ENCODE peak calls at places on chromosomes 5 and 9, in nine cellular contexts. One of them, this sample, is unnamed.

GRCh38 chr5:64688965-64689364 is 1.3 kb upstream of the SHISAL2B start:
- DNase-seq in stomach: no peak
- DNase-seq in CD8-positive, alpha-beta T cell: no peak
- DNase-seq in GM23248: no peak
- DNase-seq in suprapubic skin: no peak
- DNase-seq in GM23338: no peak
- DNase-seq in BJ: no peak
- DNase-seq in fibroblast of lung: no peak
- DNase-seq in IMR-90: no peak
- DNase-seq in this sample: no peak

GRCh38 chr5:149675467-149676201 is 54.5 kb upstream of the PPARGC1B start:
- DNase-seq in stomach: peak; percentile 78
- DNase-seq in suprapubic skin: no peak
- DNase-seq in BJ: no peak
- DNase-seq in fibroblast of lung: no peak
- DNase-seq in CD8-positive, alpha-beta T cell: no peak
- DNase-seq in GM23338: peak; percentile 13
- DNase-seq in GM23248: no peak
- DNase-seq in IMR-90: no peak
- DNase-seq in this sample: no peak

GRCh38 chr5:41967401-41967800 is 42.3 kb downstream of the FBXO4 start:
- DNase-seq in suprapubic skin: no peak
- DNase-seq in CD8-positive, alpha-beta T cell: no peak
- DNase-seq in GM23248: no peak
- DNase-seq in IMR-90: no peak
- DNase-seq in stomach: no peak
- DNase-seq in BJ: no peak
- DNase-seq in fibroblast of lung: no peak
- DNase-seq in GM23338: no peak
- DNase-seq in this sample: no peak

GRCh38 chr9:6827370-6827949 is 69.7 kb downstream of the KDM4C start:
- DNase-seq in GM23338: peak; percentile 87
- DNase-seq in suprapubic skin: no peak
- DNase-seq in stomach: no peak
- DNase-seq in IMR-90: peak; percentile 54
- DNase-seq in GM23248: peak; percentile 57
- DNase-seq in CD8-positive, alpha-beta T cell: no peak
- DNase-seq in fibroblast of lung: peak; percentile 36
- DNase-seq in BJ: no peak
- DNase-seq in this sample: peak; percentile 66

GRCh38 chr5:98540056-98540455 is 233.4 kb upstream of the RGMB start:
- DNase-seq in suprapubic skin: no peak
- DNase-seq in BJ: no peak
- DNase-seq in fibroblast of lung: no peak
- DNase-seq in IMR-90: peak; percentile 30
- DNase-seq in stomach: no peak
- DNase-seq in GM23248: peak; percentile 52
- DNase-seq in CD8-positive, alpha-beta T cell: no peak
- DNase-seq in GM23338: no peak
- DNase-seq in this sample: no peak

GRCh38 chr9:94018628-94019027 is 63.5 kb upstream of the BARX1 start:
- DNase-seq in IMR-90: peak; percentile 79
- DNase-seq in stomach: no peak
- DNase-seq in GM23248: no peak
- DNase-seq in suprapubic skin: no peak
- DNase-seq in fibroblast of lung: peak; percentile 86
- DNase-seq in GM23338: no peak
- DNase-seq in CD8-positive, alpha-beta T cell: no peak
- DNase-seq in BJ: no peak
- DNase-seq in this sample: no peak

GRCh38 chr9:2919347-2919746 is 75.5 kb upstream of the PUM3 start:
- DNase-seq in BJ: no peak
- DNase-seq in GM23338: no peak
- DNase-seq in stomach: no peak
- DNase-seq in IMR-90: no peak
- DNase-seq in suprapubic skin: no peak
- DNase-seq in fibroblast of lung: peak; percentile 42
- DNase-seq in GM23248: peak; percentile 60
- DNase-seq in CD8-positive, alpha-beta T cell: no peak
- DNase-seq in this sample: no peak

GRCh38 chr9:74528207-74528606 is 31.1 kb downstream of the RORB start:
- DNase-seq in suprapubic skin: no peak
- DNase-seq in IMR-90: no peak
- DNase-seq in GM23338: no peak
- DNase-seq in fibroblast of lung: no peak
- DNase-seq in CD8-positive, alpha-beta T cell: no peak
- DNase-seq in GM23248: no peak
- DNase-seq in BJ: no peak
- DNase-seq in stomach: no peak
- DNase-seq in this sample: no peak

GRCh38 chr5:600551-601541 is 11.3 kb upstream of the CEP72 start:
- DNase-seq in suprapubic skin: no peak
- DNase-seq in BJ: no peak
- DNase-seq in CD8-positive, alpha-beta T cell: no peak
- DNase-seq in fibroblast of lung: no peak
- DNase-seq in GM23338: no peak
- DNase-seq in stomach: peak; percentile 35
- DNase-seq in GM23248: no peak
- DNase-seq in IMR-90: no peak
- DNase-seq in this sample: no peak

GRCh38 chr5:74953961-74954720 is 88.0 kb upstream of the FAM169A start:
- DNase-seq in GM23248: peak; percentile 59
- DNase-seq in BJ: no peak
- DNase-seq in stomach: no peak
- DNase-seq in fibroblast of lung: peak; percentile 77
- DNase-seq in suprapubic skin: no peak
- DNase-seq in CD8-positive, alpha-beta T cell: no peak
- DNase-seq in GM23338: no peak
- DNase-seq in IMR-90: peak; percentile 77
- DNase-seq in this sample: no peak

GRCh38 chr9:75455444-75455921 is 367.2 kb downstream of the OSTF1 start:
- DNase-seq in GM23338: no peak
- DNase-seq in GM23248: peak; percentile 44
- DNase-seq in IMR-90: peak; percentile 1
- DNase-seq in stomach: no peak
- DNase-seq in BJ: no peak
- DNase-seq in suprapubic skin: no peak
- DNase-seq in CD8-positive, alpha-beta T cell: no peak
- DNase-seq in fibroblast of lung: peak; percentile 23
- DNase-seq in this sample: no peak

GRCh38 chr9:111913159-111913558 is 16.5 kb downstream of the UGCG start:
- DNase-seq in suprapubic skin: no peak
- DNase-seq in IMR-90: no peak
- DNase-seq in fibroblast of lung: no peak
- DNase-seq in stomach: no peak
- DNase-seq in CD8-positive, alpha-beta T cell: no peak
- DNase-seq in BJ: no peak
- DNase-seq in GM23248: no peak
- DNase-seq in GM23338: no peak
- DNase-seq in this sample: no peak

GRCh38 chr5:141547488-141547887 is 58.6 kb downstream of the PCDHGC5 start:
- DNase-seq in BJ: no peak
- DNase-seq in suprapubic skin: no peak
- DNase-seq in GM23248: peak; percentile 41
- DNase-seq in IMR-90: peak; percentile 61
- DNase-seq in CD8-positive, alpha-beta T cell: no peak
- DNase-seq in stomach: no peak
- DNase-seq in fibroblast of lung: peak; percentile 44
- DNase-seq in GM23338: peak; percentile 30
- DNase-seq in this sample: no peak

GRCh38 chr5:107875834-107876233 is 205.1 kb upstream of the EFNA5 start:
- DNase-seq in stomach: no peak
- DNase-seq in suprapubic skin: no peak
- DNase-seq in CD8-positive, alpha-beta T cell: no peak
- DNase-seq in GM23248: peak; percentile 86
- DNase-seq in IMR-90: peak; percentile 59
- DNase-seq in BJ: no peak
- DNase-seq in fibroblast of lung: peak; percentile 86
- DNase-seq in GM23338: peak; percentile 26
- DNase-seq in this sample: no peak

GRCh38 chr5:78651468-78651867 is 2.9 kb upstream of the LHFPL2 start:
- DNase-seq in BJ: no peak
- DNase-seq in GM23338: no peak
- DNase-seq in GM23248: no peak
- DNase-seq in IMR-90: no peak
- DNase-seq in fibroblast of lung: no peak
- DNase-seq in stomach: no peak
- DNase-seq in suprapubic skin: no peak
- DNase-seq in CD8-positive, alpha-beta T cell: no peak
- DNase-seq in this sample: no peak

GRCh38 chr5:78648359-78649219 is at the start of gene LHFPL2:
- DNase-seq in fibroblast of lung: peak; percentile 74
- DNase-seq in CD8-positive, alpha-beta T cell: no peak
- DNase-seq in GM23338: peak; percentile 85
- DNase-seq in IMR-90: peak; percentile 68
- DNase-seq in BJ: no peak
- DNase-seq in GM23248: peak; percentile 83
- DNase-seq in stomach: peak; percentile 77
- DNase-seq in suprapubic skin: peak; percentile 86
- DNase-seq in this sample: peak; percentile 55

GRCh38 chr5:78649220-78649700 is 688 bp upstream of the LHFPL2 start:
- DNase-seq in IMR-90: no peak
- DNase-seq in stomach: no peak
- DNase-seq in fibroblast of lung: no peak
- DNase-seq in suprapubic skin: no peak
- DNase-seq in GM23338: peak; percentile 57
- DNase-seq in BJ: no peak
- DNase-seq in CD8-positive, alpha-beta T cell: no peak
- DNase-seq in GM23248: peak; percentile 45
- DNase-seq in this sample: peak; percentile 45

GRCh38 chr5:78650562-78650930 is 2.0 kb upstream of the LHFPL2 start:
- DNase-seq in IMR-90: no peak
- DNase-seq in suprapubic skin: no peak
- DNase-seq in stomach: no peak
- DNase-seq in CD8-positive, alpha-beta T cell: no peak
- DNase-seq in GM23248: no peak
- DNase-seq in GM23338: no peak
- DNase-seq in fibroblast of lung: no peak
- DNase-seq in BJ: no peak
- DNase-seq in this sample: no peak

DNA sequence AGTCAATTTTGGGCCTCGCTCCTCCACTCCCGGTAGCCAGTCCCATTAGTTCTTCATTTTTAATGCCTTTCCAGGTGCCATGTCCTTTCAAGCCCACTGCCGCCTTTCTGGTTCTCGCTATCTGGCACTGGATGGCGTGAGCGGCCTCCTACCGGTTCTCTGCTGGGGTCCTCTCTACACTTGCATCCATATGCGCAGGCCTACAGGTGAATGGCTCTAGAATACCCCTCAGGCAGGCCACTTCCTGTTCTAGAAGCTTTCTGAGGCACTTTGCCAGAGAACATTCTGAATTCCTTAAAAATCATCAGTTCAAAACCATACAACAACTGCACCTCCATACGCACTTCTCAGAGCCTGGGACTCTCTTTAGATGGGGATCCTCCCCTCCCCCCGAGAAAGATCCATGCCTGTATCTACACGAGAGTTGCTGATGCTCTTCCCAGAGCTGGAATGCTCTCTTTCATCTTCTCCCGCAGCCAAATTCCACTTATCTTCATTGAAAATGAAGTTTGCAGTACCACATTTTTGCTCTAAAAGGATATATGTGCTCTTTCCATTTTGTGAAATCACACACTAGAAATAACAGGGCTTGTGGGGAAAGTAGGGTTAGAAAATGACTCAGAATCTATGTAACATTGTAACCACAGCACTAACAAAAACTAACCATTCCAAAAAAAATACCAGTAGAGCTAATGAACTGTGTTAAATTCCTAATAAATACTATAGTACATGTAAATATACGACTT is 1.4 kb upstream of the LHFPL2 start:
- DNase-seq in fibroblast of lung: peak; percentile 81
- DNase-seq in GM23248: peak; percentile 73
- DNase-seq in GM23338: peak; percentile 77
- DNase-seq in CD8-positive, alpha-beta T cell: no peak
- DNase-seq in suprapubic skin: no peak
- DNase-seq in stomach: no peak
- DNase-seq in BJ: no peak
- DNase-seq in IMR-90: peak; percentile 84
- DNase-seq in this sample: no peak
- H3K4me3 ChIP-seq in fibroblast of lung: no peak overlapping the region
- H3K4me3 ChIP-seq in GM23248: no peak overlapping the region
- H3K4me3 ChIP-seq in GM23338: peak overlapping the region; percentile 94
- H3K4me3 ChIP-seq in CD8-positive, alpha-beta T cell: no peak overlapping the region
- H3K4me3 ChIP-seq in suprapubic skin: no peak overlapping the region
- H3K4me3 ChIP-seq in stomach: no peak overlapping the region
- H3K4me3 ChIP-seq in BJ: no peak overlapping the region
- H3K4me3 ChIP-seq in IMR-90: no peak overlapping the region
- H3K4me3 ChIP-seq in this sample: no peak overlapping the region

GRCh38 chr5:105150324-105150723 is 1587.7 kb upstream of the NUDT12 start:
- DNase-seq in CD8-positive, alpha-beta T cell: no peak
- DNase-seq in GM23248: no peak
- DNase-seq in fibroblast of lung: no peak
- DNase-seq in stomach: no peak
- DNase-seq in suprapubic skin: no peak
- DNase-seq in IMR-90: no peak
- DNase-seq in GM23338: no peak
- DNase-seq in BJ: no peak
- DNase-seq in this sample: peak; percentile 46
- H3K36me3 ChIP-seq in CD8-positive, alpha-beta T cell: no peaks in the 10 kb centered on the region
- H3K36me3 ChIP-seq in GM23248: no peaks in the 10 kb centered on the region
- H3K36me3 ChIP-seq in fibroblast of lung: no peaks in the 10 kb centered on the region
- H3K36me3 ChIP-seq in stomach: no peaks in the 10 kb centered on the region
- H3K36me3 ChIP-seq in suprapubic skin: no peaks in the 10 kb centered on the region
- H3K36me3 ChIP-seq in IMR-90: no peaks in the 10 kb centered on the region
- H3K36me3 ChIP-seq in GM23338: no peaks in the 10 kb centered on the region
- H3K36me3 ChIP-seq in BJ: no peaks in the 10 kb centered on the region
- H3K36me3 ChIP-seq in this sample: no peaks in the 10 kb centered on the region

DNA sequence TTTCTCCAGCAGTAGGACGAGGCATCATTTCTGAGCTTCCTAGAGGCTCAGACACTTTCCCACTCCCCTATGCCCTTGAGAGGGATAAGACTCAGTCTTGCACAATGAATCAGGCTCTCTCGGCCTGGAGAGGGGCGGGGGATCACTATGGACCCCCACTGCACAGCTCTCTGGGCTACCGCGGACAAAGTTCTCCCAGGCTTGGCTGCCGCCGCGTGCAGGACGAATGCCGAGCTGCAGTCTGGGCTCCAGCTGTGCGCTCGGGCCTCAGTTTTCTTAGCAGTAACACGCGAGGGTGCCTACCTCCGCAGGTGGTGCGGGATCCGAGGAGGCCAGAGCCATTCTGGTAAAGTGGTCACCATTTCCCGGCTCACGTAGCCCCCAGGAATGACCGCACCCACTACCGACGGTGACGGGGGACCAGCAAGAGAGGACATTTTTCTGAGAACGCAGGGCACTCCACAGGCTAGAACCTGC is 3.4 kb upstream of the MYORG start:
- DNase-seq in fibroblast of lung: no peak
- DNase-seq in CD8-positive, alpha-beta T cell: no peak
- DNase-seq in BJ: no peak
- DNase-seq in GM23248: no peak
- DNase-seq in stomach: no peak
- DNase-seq in GM23338: peak; percentile 51
- DNase-seq in IMR-90: no peak
- DNase-seq in suprapubic skin: no peak
- DNase-seq in this sample: no peak
- H3K4me3 ChIP-seq in fibroblast of lung: no peak overlapping the region
- H3K4me3 ChIP-seq in CD8-positive, alpha-beta T cell: peak overlapping the region; percentile 46
- H3K4me3 ChIP-seq in BJ: no peak overlapping the region
- H3K4me3 ChIP-seq in GM23248: no peak overlapping the region
- H3K4me3 ChIP-seq in stomach: peak overlapping the region; percentile 57
- H3K4me3 ChIP-seq in GM23338: peak overlapping the region; percentile 67
- H3K4me3 ChIP-seq in IMR-90: no peak overlapping the region
- H3K4me3 ChIP-seq in suprapubic skin: peak overlapping the region; percentile 59
- H3K4me3 ChIP-seq in this sample: no peak overlapping the region

GRCh38 chr5:14472986-14473567 is 108.5 kb upstream of the OTULINL start:
- DNase-seq in GM23248: no peak
- DNase-seq in IMR-90: no peak
- DNase-seq in suprapubic skin: no peak
- DNase-seq in fibroblast of lung: no peak
- DNase-seq in CD8-positive, alpha-beta T cell: no peak
- DNase-seq in stomach: no peak
- DNase-seq in BJ: no peak
- DNase-seq in GM23338: no peak
- DNase-seq in this sample: peak; percentile 69
- H3K36me3 ChIP-seq in GM23248: peaks cover 91% of the 10 kb centered on the region
- H3K36me3 ChIP-seq in IMR-90: peaks cover 63% of the 10 kb centered on the region
- H3K36me3 ChIP-seq in suprapubic skin: peaks cover 59% of the 10 kb centered on the region
- H3K36me3 ChIP-seq in fibroblast of lung: peaks cover 33% of the 10 kb centered on the region
- H3K36me3 ChIP-seq in CD8-positive, alpha-beta T cell: no peaks in the 10 kb centered on the region
- H3K36me3 ChIP-seq in stomach: peaks cover 79% of the 10 kb centered on the region
- H3K36me3 ChIP-seq in BJ: peaks cover 16% of the 10 kb centered on the region
- H3K36me3 ChIP-seq in GM23338: peaks cover 14% of the 10 kb centered on the region
- H3K36me3 ChIP-seq in this sample: peaks cover 5% of the 10 kb centered on the region

This sample was measured in HAP-1.